ENCODE peak calls at places on chromosomes 6 and 20, in eight cellular contexts. One of them, this sample, is unnamed.

GRCh38 chr6:107956586-107957164 is 1.3 kb downstream of the SEC63 start:
- DNase-seq in endothelial cell of umbilical vein: no peak
- DNase-seq in HepG2: no peak
- DNase-seq in HCT116: no peak
- DNase-seq in GM12878: no peak
- DNase-seq in H1: no peak
- DNase-seq in A549: peak; percentile 10
- DNase-seq in K562: peak; percentile 22
- DNase-seq in this sample: peak; percentile 85

GRCh38 chr6:21856096-21856825 is 262.7 kb downstream of the SOX4 start:
- DNase-seq in GM12878: no peak
- DNase-seq in endothelial cell of umbilical vein: peak; percentile 56
- DNase-seq in HCT116: no peak
- DNase-seq in K562: no peak
- DNase-seq in A549: peak; percentile 4
- DNase-seq in H1: no peak
- DNase-seq in HepG2: no peak
- DNase-seq in this sample: peak; percentile 69

GRCh38 chr6:119158057-119158848 is 79.8 kb upstream of the FAM184A start:
- DNase-seq in HCT116: no peak
- DNase-seq in K562: no peak
- DNase-seq in endothelial cell of umbilical vein: no peak
- DNase-seq in A549: no peak
- DNase-seq in H1: no peak
- DNase-seq in HepG2: no peak
- DNase-seq in GM12878: no peak
- DNase-seq in this sample: no peak

GRCh38 chr20:49187330-49188100 is 619 bp downstream of the STAU1 start:
- DNase-seq in H1: no peak
- DNase-seq in K562: peak; percentile 42
- DNase-seq in GM12878: no peak
- DNase-seq in endothelial cell of umbilical vein: peak; percentile 49
- DNase-seq in HepG2: no peak
- DNase-seq in HCT116: no peak
- DNase-seq in A549: no peak
- DNase-seq in this sample: peak; percentile 47

GRCh38 chr20:34514897-34515483 is 1.2 kb upstream of the DYNLRB1 start:
- DNase-seq in A549: no peak
- DNase-seq in endothelial cell of umbilical vein: peak; percentile 54
- DNase-seq in GM12878: no peak
- DNase-seq in HCT116: no peak
- DNase-seq in K562: no peak
- DNase-seq in H1: no peak
- DNase-seq in HepG2: no peak
- DNase-seq in this sample: no peak

GRCh38 chr6:43926644-43927524 is 156.9 kb downstream of the VEGFA start:
- DNase-seq in HepG2: peak; percentile 90
- DNase-seq in endothelial cell of umbilical vein: peak; percentile 57
- DNase-seq in GM12878: no peak
- DNase-seq in K562: peak; percentile 90
- DNase-seq in H1: peak; percentile 62
- DNase-seq in HCT116: peak; percentile 72
- DNase-seq in A549: peak; percentile 11
- DNase-seq in this sample: peak; percentile 98

GRCh38 chr6:74607934-74608333 is 597.9 kb downstream of the COL12A1 start:
- DNase-seq in HCT116: no peak
- DNase-seq in HepG2: no peak
- DNase-seq in K562: no peak
- DNase-seq in endothelial cell of umbilical vein: peak; percentile 34
- DNase-seq in A549: no peak
- DNase-seq in H1: no peak
- DNase-seq in GM12878: no peak
- DNase-seq in this sample: no peak

GRCh38 chr6:151240861-151241642 is 1.3 kb downstream of the AKAP12 start:
- DNase-seq in H1: no peak
- DNase-seq in K562: no peak
- DNase-seq in HepG2: no peak
- DNase-seq in endothelial cell of umbilical vein: peak; percentile 66
- DNase-seq in GM12878: no peak
- DNase-seq in HCT116: no peak
- DNase-seq in A549: peak; percentile 40
- DNase-seq in this sample: no peak

GRCh38 chr20:51533291-51534172 is 9.0 kb downstream of the NFATC2 start:
- DNase-seq in HCT116: peak; percentile 79
- DNase-seq in endothelial cell of umbilical vein: no peak
- DNase-seq in K562: no peak
- DNase-seq in H1: no peak
- DNase-seq in HepG2: peak; percentile 11
- DNase-seq in GM12878: no peak
- DNase-seq in A549: no peak
- DNase-seq in this sample: no peak

GRCh38 chr6:150991487-150991886 is 126.0 kb downstream of the MTHFD1L start:
- DNase-seq in HepG2: no peak
- DNase-seq in HCT116: no peak
- DNase-seq in A549: no peak
- DNase-seq in GM12878: no peak
- DNase-seq in K562: no peak
- DNase-seq in H1: no peak
- DNase-seq in endothelial cell of umbilical vein: no peak
- DNase-seq in this sample: no peak

DNA sequence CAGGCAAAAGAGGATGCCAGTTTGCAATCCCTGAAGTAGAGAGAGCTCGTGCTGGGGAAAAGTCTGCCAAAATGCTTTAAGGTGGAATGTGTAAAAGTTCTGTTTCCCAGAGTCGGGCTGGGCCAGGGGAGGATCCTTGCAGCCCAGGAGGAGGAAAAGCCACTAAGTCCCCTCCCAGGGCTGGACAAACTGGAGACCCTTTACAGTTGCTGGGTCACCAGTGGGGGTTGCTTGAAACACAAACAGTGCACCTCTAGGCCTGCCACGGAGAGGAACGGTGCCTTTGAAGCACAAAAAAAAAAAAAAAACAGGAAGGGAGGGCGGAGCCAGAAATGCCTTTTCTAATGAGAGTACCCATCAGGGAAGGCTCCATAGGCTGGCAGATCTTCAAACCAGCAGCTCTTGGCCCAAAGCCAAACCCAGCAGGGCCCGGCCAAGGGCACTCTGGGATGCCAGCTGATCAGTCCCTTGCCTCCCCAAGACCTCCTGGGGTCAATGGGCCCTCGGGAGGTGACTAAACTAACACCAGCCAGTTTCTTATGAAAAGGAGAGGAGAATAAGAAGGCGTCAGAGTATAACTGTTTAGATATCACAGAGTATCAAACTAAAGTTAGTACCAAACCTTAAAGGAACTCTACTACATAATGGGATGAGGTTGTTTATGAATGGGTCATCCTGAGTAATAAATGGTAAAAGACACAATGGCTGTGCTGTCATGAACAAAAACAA is 23.7 kb downstream of the HLA-A start:
- DNase-seq in GM12878: peak; percentile 62
- DNase-seq in H1: no peak
- DNase-seq in endothelial cell of umbilical vein: peak; percentile 75
- DNase-seq in HCT116: peak; percentile 91
- DNase-seq in A549: peak; percentile 31
- DNase-seq in HepG2: peak; percentile 95
- DNase-seq in K562: peak; percentile 65
- DNase-seq in this sample: peak; percentile 97
- TF ChIP-seq MAX in GM12878: no peak
- TF ChIP-seq MAX in H1: no peak
- TF ChIP-seq MAX in endothelial cell of umbilical vein: no peak
- TF ChIP-seq MAX in HCT116: peak; percentile 51
- TF ChIP-seq MAX in A549: no peak
- TF ChIP-seq MAX in HepG2: peak; percentile 43
- TF ChIP-seq MAX in K562: no peak
- TF ChIP-seq MAX in this sample: peak; percentile 39

GRCh38 chr20:15889073-15889923 is 684.0 kb downstream of the KIF16B start:
- DNase-seq in A549: no peak
- DNase-seq in HCT116: no peak
- DNase-seq in H1: no peak
- DNase-seq in K562: no peak
- DNase-seq in GM12878: no peak
- DNase-seq in endothelial cell of umbilical vein: no peak
- DNase-seq in HepG2: no peak
- DNase-seq in this sample: no peak
- TF ChIP-seq POLR2A in A549: no peak
- TF ChIP-seq POLR2A in HCT116: no peak
- TF ChIP-seq POLR2A in H1: no peak
- TF ChIP-seq POLR2A in K562: no peak
- TF ChIP-seq POLR2A in GM12878: no peak
- TF ChIP-seq POLR2A in endothelial cell of umbilical vein: no peak
- TF ChIP-seq POLR2A in HepG2: no peak
- TF ChIP-seq POLR2A in this sample: no peak

DNA sequence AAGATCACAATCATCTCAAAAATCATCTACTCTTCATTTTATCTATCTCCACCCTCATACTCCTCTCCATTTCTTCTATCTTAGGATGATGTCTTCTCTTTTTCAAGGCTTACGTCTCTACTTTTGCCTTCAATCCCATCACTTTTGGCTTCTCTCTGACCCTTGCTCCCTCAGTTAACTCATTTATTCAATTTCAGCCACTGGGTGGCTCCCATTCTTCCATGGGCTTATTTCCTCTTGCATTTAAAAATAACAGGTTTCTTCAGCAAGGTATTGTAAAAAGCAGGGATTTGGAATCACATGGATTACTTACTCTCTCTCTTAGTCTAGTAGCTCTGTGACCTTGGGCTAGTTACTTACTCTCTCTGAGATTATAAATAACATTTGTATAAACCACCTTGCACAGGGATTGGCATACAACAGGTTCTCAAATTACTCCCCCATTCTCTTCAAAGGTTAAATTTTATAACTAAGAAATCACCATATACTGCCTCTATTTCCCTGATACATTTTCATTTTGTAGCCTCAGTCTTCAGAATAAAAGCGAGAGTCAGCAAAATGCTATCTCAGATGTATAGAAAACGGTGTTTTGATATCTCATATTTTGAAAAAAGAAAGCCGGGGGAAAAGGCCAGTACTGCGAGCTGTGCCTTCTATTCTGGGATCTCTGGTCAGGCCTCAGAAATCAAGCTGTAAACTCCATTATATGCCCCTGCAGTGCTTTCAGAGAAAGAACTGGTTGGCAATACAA is 5.5 kb downstream of the ZSCAN12 start:
- DNase-seq in endothelial cell of umbilical vein: peak; percentile 15
- DNase-seq in HCT116: no peak
- DNase-seq in K562: no peak
- DNase-seq in H1: no peak
- DNase-seq in HepG2: peak; percentile 42
- DNase-seq in A549: no peak
- DNase-seq in GM12878: no peak
- DNase-seq in this sample: peak; percentile 38
- TF ChIP-seq CTCF in endothelial cell of umbilical vein: no peak
- TF ChIP-seq CTCF in HCT116: peak; percentile 36
- TF ChIP-seq CTCF in K562: peak; percentile 30
- TF ChIP-seq CTCF in H1: no peak
- TF ChIP-seq CTCF in HepG2: peak; percentile 45
- TF ChIP-seq CTCF in A549: no peak
- TF ChIP-seq CTCF in GM12878: peak; percentile 10
- TF ChIP-seq CTCF in this sample: peak; percentile 37

DNA sequence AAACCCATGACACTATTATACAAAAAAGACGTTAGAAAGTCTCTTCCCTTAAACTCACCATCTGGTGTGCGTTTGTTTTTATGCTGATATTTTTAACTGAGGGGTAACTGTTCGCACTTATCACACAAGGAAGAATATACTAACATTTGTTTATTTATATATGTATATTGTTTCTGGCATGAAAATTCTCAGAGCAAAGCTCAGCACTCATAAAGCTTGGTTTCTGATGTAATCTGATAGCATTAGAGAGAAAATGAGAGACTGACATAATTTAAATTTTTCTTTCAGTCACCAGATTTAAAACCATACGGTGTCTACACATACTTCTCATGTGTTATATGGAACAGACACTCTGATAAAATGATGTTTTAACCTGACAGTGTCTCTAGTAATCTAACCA is 6.9 kb downstream of the BLOC1S5 start:
- DNase-seq in A549: no peak
- DNase-seq in K562: no peak
- DNase-seq in endothelial cell of umbilical vein: no peak
- DNase-seq in HepG2: no peak
- DNase-seq in HCT116: no peak
- DNase-seq in GM12878: no peak
- DNase-seq in H1: no peak
- DNase-seq in this sample: no peak
- TF ChIP-seq MAX in A549: no peak
- TF ChIP-seq MAX in K562: no peak
- TF ChIP-seq MAX in endothelial cell of umbilical vein: no peak
- TF ChIP-seq MAX in HepG2: no peak
- TF ChIP-seq MAX in HCT116: no peak
- TF ChIP-seq MAX in GM12878: no peak
- TF ChIP-seq MAX in H1: no peak
- TF ChIP-seq MAX in this sample: no peak

GRCh38 chr6:137313928-137314855 is 95.0 kb upstream of the IFNGR1 start:
- DNase-seq in HepG2: peak; percentile 71
- DNase-seq in H1: no peak
- DNase-seq in A549: peak; percentile 25
- DNase-seq in HCT116: peak; percentile 46
- DNase-seq in K562: peak; percentile 73
- DNase-seq in endothelial cell of umbilical vein: peak; percentile 62
- DNase-seq in GM12878: peak; percentile 43
- DNase-seq in this sample: peak; percentile 87
- TF ChIP-seq POLR2A in HepG2: no peak
- TF ChIP-seq POLR2A in H1: no peak
- TF ChIP-seq POLR2A in A549: no peak
- TF ChIP-seq POLR2A in HCT116: no peak
- TF ChIP-seq POLR2A in K562: no peak
- TF ChIP-seq POLR2A in endothelial cell of umbilical vein: no peak
- TF ChIP-seq POLR2A in GM12878: no peak
- TF ChIP-seq POLR2A in this sample: no peak

GRCh38 chr6:95530176-95530799 is 47.0 kb upstream of the MANEA start:
- DNase-seq in HepG2: no peak
- DNase-seq in GM12878: no peak
- DNase-seq in K562: no peak
- DNase-seq in HCT116: no peak
- DNase-seq in A549: no peak
- DNase-seq in H1: no peak
- DNase-seq in endothelial cell of umbilical vein: no peak
- DNase-seq in this sample: no peak

GRCh38 chr6:95529762-95530161 is 47.6 kb upstream of the MANEA start:
- DNase-seq in HCT116: no peak
- DNase-seq in A549: no peak
- DNase-seq in GM12878: no peak
- DNase-seq in H1: no peak
- DNase-seq in HepG2: no peak
- DNase-seq in endothelial cell of umbilical vein: no peak
- DNase-seq in K562: no peak
- DNase-seq in this sample: no peak
- TF ChIP-seq CTCF in HCT116: no peak
- TF ChIP-seq CTCF in A549: no peak
- TF ChIP-seq CTCF in GM12878: no peak
- TF ChIP-seq CTCF in H1: no peak
- TF ChIP-seq CTCF in HepG2: no peak
- TF ChIP-seq CTCF in endothelial cell of umbilical vein: no peak
- TF ChIP-seq CTCF in K562: no peak
- TF ChIP-seq CTCF in this sample: no peak

This sample was measured in NB4.